ENCODE peak calls at places on chromosomes 13 and 19, in seven cellular contexts. One of them, this sample, is unnamed.

GRCh38 chr13:34435338-34435737 is 506.7 kb upstream of the NBEA start:
- DNase-seq in breast epithelium: no peak
- DNase-seq in adrenal gland: peak; percentile 17
- DNase-seq in right lobe of liver: no peak
- DNase-seq in lower leg skin: no peak
- DNase-seq in IMR-90: no peak
- DNase-seq in ovary: no peak
- DNase-seq in this sample: no peak

GRCh38 chr13:96475103-96475502 is 385.2 kb downstream of the HS6ST3 start:
- DNase-seq in ovary: no peak
- DNase-seq in lower leg skin: no peak
- DNase-seq in adrenal gland: no peak
- DNase-seq in breast epithelium: no peak
- DNase-seq in IMR-90: no peak
- DNase-seq in right lobe of liver: no peak
- DNase-seq in this sample: no peak

GRCh38 chr19:8904597-8904996 is 72.4 kb downstream of the MBD3L1 start:
- DNase-seq in adrenal gland: no peak
- DNase-seq in breast epithelium: no peak
- DNase-seq in right lobe of liver: no peak
- DNase-seq in ovary: no peak
- DNase-seq in lower leg skin: peak; percentile 53
- DNase-seq in IMR-90: no peak
- DNase-seq in this sample: no peak

GRCh38 chr13:113845723-113846638 is 17.9 kb downstream of the GAS6 start:
- DNase-seq in IMR-90: no peak
- DNase-seq in lower leg skin: no peak
- DNase-seq in ovary: no peak
- DNase-seq in right lobe of liver: no peak
- DNase-seq in breast epithelium: peak; percentile 43
- DNase-seq in adrenal gland: no peak
- DNase-seq in this sample: no peak

GRCh38 chr13:79679334-79679733 is 198.4 kb downstream of the NDFIP2 start:
- DNase-seq in IMR-90: peak; percentile 70
- DNase-seq in adrenal gland: peak; percentile 76
- DNase-seq in breast epithelium: peak; percentile 57
- DNase-seq in right lobe of liver: peak; percentile 55
- DNase-seq in lower leg skin: peak; percentile 94
- DNase-seq in ovary: peak; percentile 68
- DNase-seq in this sample: peak; percentile 68

GRCh38 chr19:33346665-33347064 is 26.8 kb upstream of the CEBPG start:
- DNase-seq in breast epithelium: no peak
- DNase-seq in ovary: no peak
- DNase-seq in IMR-90: no peak
- DNase-seq in right lobe of liver: no peak
- DNase-seq in lower leg skin: no peak
- DNase-seq in adrenal gland: no peak
- DNase-seq in this sample: no peak

GRCh38 chr13:48477191-48477855 is 55.6 kb downstream of the RCBTB2 start:
- DNase-seq in lower leg skin: no peak
- DNase-seq in IMR-90: no peak
- DNase-seq in right lobe of liver: no peak
- DNase-seq in breast epithelium: no peak
- DNase-seq in ovary: no peak
- DNase-seq in adrenal gland: no peak
- DNase-seq in this sample: no peak

GRCh38 chr13:62931901-62932883 is 1516.5 kb upstream of the PCDH20 start:
- DNase-seq in IMR-90: peak; percentile 68
- DNase-seq in lower leg skin: no peak
- DNase-seq in ovary: no peak
- DNase-seq in breast epithelium: no peak
- DNase-seq in right lobe of liver: no peak
- DNase-seq in adrenal gland: no peak
- DNase-seq in this sample: no peak

GRCh38 chr13:75469087-75469486 is 12.9 kb downstream of the TBC1D4 start:
- DNase-seq in adrenal gland: no peak
- DNase-seq in breast epithelium: no peak
- DNase-seq in IMR-90: no peak
- DNase-seq in ovary: no peak
- DNase-seq in right lobe of liver: no peak
- DNase-seq in lower leg skin: no peak
- DNase-seq in this sample: no peak

GRCh38 chr13:60258349-60258748 is 94.6 kb upstream of the DIAPH3 start:
- DNase-seq in right lobe of liver: no peak
- DNase-seq in breast epithelium: no peak
- DNase-seq in ovary: no peak
- DNase-seq in IMR-90: no peak
- DNase-seq in adrenal gland: no peak
- DNase-seq in lower leg skin: no peak
- DNase-seq in this sample: no peak

GRCh38 chr13:64239372-64239771 is 2823.7 kb upstream of the PCDH20 start:
- DNase-seq in ovary: no peak
- DNase-seq in breast epithelium: no peak
- DNase-seq in adrenal gland: no peak
- DNase-seq in right lobe of liver: no peak
- DNase-seq in lower leg skin: no peak
- DNase-seq in IMR-90: peak; percentile 70
- DNase-seq in this sample: no peak

GRCh38 chr13:44236370-44236769 is 137.3 kb upstream of the SERP2 start:
- DNase-seq in breast epithelium: no peak
- DNase-seq in right lobe of liver: no peak
- DNase-seq in IMR-90: peak; percentile 58
- DNase-seq in lower leg skin: peak; percentile 81
- DNase-seq in ovary: no peak
- DNase-seq in adrenal gland: peak; percentile 57
- DNase-seq in this sample: peak; percentile 74

GRCh38 chr13:44697058-44697457 is 120.9 kb upstream of the TSC22D1 start:
- DNase-seq in adrenal gland: no peak
- DNase-seq in breast epithelium: no peak
- DNase-seq in right lobe of liver: no peak
- DNase-seq in IMR-90: no peak
- DNase-seq in ovary: no peak
- DNase-seq in lower leg skin: peak; percentile 17
- DNase-seq in this sample: peak; percentile 10

GRCh38 chr19:10111405-10111811 is at the start of gene P2RY11:
- DNase-seq in ovary: no peak
- DNase-seq in breast epithelium: no peak
- DNase-seq in adrenal gland: no peak
- DNase-seq in right lobe of liver: no peak
- DNase-seq in IMR-90: no peak
- DNase-seq in lower leg skin: no peak
- DNase-seq in this sample: no peak

GRCh38 chr13:36904219-36904618 is 15.8 kb downstream of the SMAD9 start:
- DNase-seq in ovary: no peak
- DNase-seq in breast epithelium: no peak
- DNase-seq in lower leg skin: no peak
- DNase-seq in IMR-90: no peak
- DNase-seq in adrenal gland: no peak
- DNase-seq in right lobe of liver: no peak
- DNase-seq in this sample: no peak

GRCh38 chr13:47000166-47000565 is 103.3 kb upstream of the HTR2A start:
- DNase-seq in lower leg skin: no peak
- DNase-seq in breast epithelium: no peak
- DNase-seq in adrenal gland: no peak
- DNase-seq in ovary: no peak
- DNase-seq in right lobe of liver: no peak
- DNase-seq in IMR-90: peak; percentile 11
- DNase-seq in this sample: no peak

GRCh38 chr13:33519561-33520479 is 234.3 kb upstream of the STARD13 start:
- DNase-seq in adrenal gland: no peak
- DNase-seq in lower leg skin: no peak
- DNase-seq in IMR-90: peak; percentile 94
- DNase-seq in ovary: no peak
- DNase-seq in right lobe of liver: no peak
- DNase-seq in breast epithelium: no peak
- DNase-seq in this sample: no peak

GRCh38 chr19:6611441-6611852 is 20.5 kb upstream of the CD70 start:
- DNase-seq in breast epithelium: no peak
- DNase-seq in ovary: no peak
- DNase-seq in adrenal gland: no peak
- DNase-seq in lower leg skin: no peak
- DNase-seq in right lobe of liver: no peak
- DNase-seq in IMR-90: no peak
- DNase-seq in this sample: no peak

GRCh38 chr13:102948006-102948405 is 102.2 kb downstream of the ERCC5 start:
- DNase-seq in right lobe of liver: no peak
- DNase-seq in adrenal gland: peak; percentile 8
- DNase-seq in IMR-90: no peak
- DNase-seq in ovary: no peak
- DNase-seq in lower leg skin: no peak
- DNase-seq in breast epithelium: no peak
- DNase-seq in this sample: no peak

GRCh38 chr13:44470623-44471562 is 97.3 kb downstream of the SERP2 start:
- DNase-seq in breast epithelium: no peak
- DNase-seq in lower leg skin: no peak
- DNase-seq in adrenal gland: no peak
- DNase-seq in right lobe of liver: no peak
- DNase-seq in ovary: no peak
- DNase-seq in IMR-90: peak; percentile 40
- DNase-seq in this sample: no peak

GRCh38 chr19:34336781-34337271 is 28.2 kb upstream of the GPI start:
- DNase-seq in lower leg skin: no peak
- DNase-seq in adrenal gland: no peak
- DNase-seq in ovary: no peak
- DNase-seq in IMR-90: peak; percentile 47
- DNase-seq in breast epithelium: no peak
- DNase-seq in right lobe of liver: no peak
- DNase-seq in this sample: no peak

GRCh38 chr19:13993554-13994308 is 12.4 kb downstream of the RFX1 start:
- DNase-seq in right lobe of liver: no peak
- DNase-seq in ovary: no peak
- DNase-seq in adrenal gland: no peak
- DNase-seq in lower leg skin: no peak
- DNase-seq in IMR-90: no peak
- DNase-seq in breast epithelium: no peak
- DNase-seq in this sample: no peak

DNA sequence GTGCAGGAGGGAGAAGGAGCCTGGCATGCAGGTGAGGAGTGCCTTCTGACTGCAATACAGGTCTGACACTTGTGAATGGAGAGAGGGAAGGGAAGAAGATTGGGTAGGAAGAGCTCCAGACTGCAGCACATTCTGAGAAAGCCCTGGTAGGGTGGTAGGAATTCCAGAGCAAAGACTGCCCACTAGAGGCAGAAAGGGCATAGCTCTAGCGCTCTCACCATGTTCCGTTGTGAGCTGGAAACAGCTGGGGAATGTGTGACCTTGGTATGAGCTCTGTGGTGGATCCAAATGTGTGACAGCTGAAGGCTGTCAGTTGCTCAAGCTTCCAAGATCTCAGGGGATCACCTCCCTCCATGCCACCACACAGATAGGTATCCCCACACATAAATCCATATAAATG is 2.9 kb upstream of the MTUS2 start:
- DNase-seq in ovary: no peak
- DNase-seq in IMR-90: no peak
- DNase-seq in adrenal gland: no peak
- DNase-seq in right lobe of liver: no peak
- DNase-seq in lower leg skin: no peak
- DNase-seq in breast epithelium: no peak
- DNase-seq in this sample: no peak
- TF ChIP-seq POLR2A in ovary: no peak
- TF ChIP-seq POLR2A in IMR-90: no peak
- TF ChIP-seq POLR2A in adrenal gland: no peak
- TF ChIP-seq POLR2A in right lobe of liver: no peak
- TF ChIP-seq POLR2A in lower leg skin: no peak
- TF ChIP-seq POLR2A in breast epithelium: no peak
- TF ChIP-seq POLR2A in this sample: no peak

GRCh38 chr13:99086149-99086868 is 108.4 kb upstream of the DOCK9 start:
- DNase-seq in ovary: peak; percentile 76
- DNase-seq in right lobe of liver: peak; percentile 68
- DNase-seq in adrenal gland: peak; percentile 62
- DNase-seq in lower leg skin: peak; percentile 91
- DNase-seq in IMR-90: peak; percentile 47
- DNase-seq in breast epithelium: no peak
- DNase-seq in this sample: no peak
- TF ChIP-seq POLR2A in ovary: no peak
- TF ChIP-seq POLR2A in right lobe of liver: peak; percentile 60
- TF ChIP-seq POLR2A in adrenal gland: peak; percentile 25
- TF ChIP-seq POLR2A in lower leg skin: no peak
- TF ChIP-seq POLR2A in IMR-90: no peak
- TF ChIP-seq POLR2A in breast epithelium: no peak
- TF ChIP-seq POLR2A in this sample: peak; percentile 61

GRCh38 chr19:53192771-53193533 is at the start of gene ZNF665:
- DNase-seq in adrenal gland: peak; percentile 93
- DNase-seq in lower leg skin: peak; percentile 97
- DNase-seq in breast epithelium: peak; percentile 88
- DNase-seq in right lobe of liver: peak; percentile 76
- DNase-seq in IMR-90: peak; percentile 82
- DNase-seq in ovary: peak; percentile 87
- DNase-seq in this sample: peak; percentile 68

GRCh38 chr19:53195265-53195879 is 2.2 kb upstream of the ZNF665 start:
- DNase-seq in right lobe of liver: peak; percentile 49
- DNase-seq in adrenal gland: peak; percentile 78
- DNase-seq in breast epithelium: peak; percentile 78
- DNase-seq in lower leg skin: peak; percentile 95
- DNase-seq in IMR-90: peak; percentile 81
- DNase-seq in ovary: peak; percentile 79
- DNase-seq in this sample: peak; percentile 8

GRCh38 chr19:53193534-53194222 is 520 bp upstream of the ZNF665 start:
- DNase-seq in ovary: no peak
- DNase-seq in lower leg skin: no peak
- DNase-seq in adrenal gland: no peak
- DNase-seq in right lobe of liver: no peak
- DNase-seq in IMR-90: no peak
- DNase-seq in breast epithelium: no peak
- DNase-seq in this sample: no peak

GRCh38 chr19:53196777-53197396 is 3.7 kb upstream of the ZNF665 start:
- DNase-seq in ovary: peak; percentile 99
- DNase-seq in right lobe of liver: peak; percentile 97
- DNase-seq in lower leg skin: peak; percentile 100
- DNase-seq in IMR-90: peak; percentile 86
- DNase-seq in breast epithelium: peak; percentile 99
- DNase-seq in adrenal gland: peak; percentile 99
- DNase-seq in this sample: peak; percentile 81
- TF ChIP-seq POLR2A in ovary: peak; percentile 31
- TF ChIP-seq POLR2A in right lobe of liver: peak; percentile 47
- TF ChIP-seq POLR2A in lower leg skin: peak; percentile 34
- TF ChIP-seq POLR2A in IMR-90: peak; percentile 83
- TF ChIP-seq POLR2A in breast epithelium: peak; percentile 71
- TF ChIP-seq POLR2A in adrenal gland: peak; percentile 75
- TF ChIP-seq POLR2A in this sample: peak; percentile 34

GRCh38 chr19:18571564-18572344 is at the start of gene UBA52:
- DNase-seq in lower leg skin: peak; percentile 100
- DNase-seq in ovary: peak; percentile 99
- DNase-seq in breast epithelium: peak; percentile 99
- DNase-seq in IMR-90: peak; percentile 96
- DNase-seq in right lobe of liver: peak; percentile 98
- DNase-seq in adrenal gland: peak; percentile 98
- DNase-seq in this sample: peak; percentile 98

GRCh38 chr19:18576383-18576782 is 4.7 kb downstream of the UBA52 start:
- DNase-seq in right lobe of liver: no peak
- DNase-seq in breast epithelium: no peak
- DNase-seq in lower leg skin: no peak
- DNase-seq in IMR-90: no peak
- DNase-seq in ovary: no peak
- DNase-seq in adrenal gland: no peak
- DNase-seq in this sample: no peak

GRCh38 chr19:18580311-18580710 is 8.3 kb upstream of the REX1BD start:
- DNase-seq in lower leg skin: no peak
- DNase-seq in adrenal gland: no peak
- DNase-seq in ovary: no peak
- DNase-seq in right lobe of liver: no peak
- DNase-seq in breast epithelium: no peak
- DNase-seq in IMR-90: no peak
- DNase-seq in this sample: no peak

GRCh38 chr19:18574691-18575291 is 3.1 kb downstream of the UBA52 start:
- DNase-seq in right lobe of liver: no peak
- DNase-seq in breast epithelium: no peak
- DNase-seq in adrenal gland: no peak
- DNase-seq in ovary: no peak
- DNase-seq in IMR-90: no peak
- DNase-seq in lower leg skin: no peak
- DNase-seq in this sample: no peak

GRCh38 chr19:18577365-18577914 is 5.8 kb downstream of the UBA52 start:
- DNase-seq in ovary: no peak
- DNase-seq in adrenal gland: no peak
- DNase-seq in lower leg skin: no peak
- DNase-seq in breast epithelium: no peak
- DNase-seq in IMR-90: no peak
- DNase-seq in right lobe of liver: no peak
- DNase-seq in this sample: no peak
- TF ChIP-seq POLR2A in ovary: no peak
- TF ChIP-seq POLR2A in adrenal gland: no peak
- TF ChIP-seq POLR2A in lower leg skin: no peak
- TF ChIP-seq POLR2A in breast epithelium: no peak
- TF ChIP-seq POLR2A in IMR-90: peak; percentile 15
- TF ChIP-seq POLR2A in right lobe of liver: no peak
- TF ChIP-seq POLR2A in this sample: no peak

This sample was measured in gastrocnemius medialis.